ENCODE peak calls at places on chromosomes 1 and 21, in five cellular contexts. N is hepatocyte, Z is A549, F is HL-60, C is cardiac muscle cell. U is an unnamed sample.

GRCh38 chr1:158833269-158833668 is 2.1 kb downstream of the MNDA start:
- DNase-seq in F (peak; percentile 89), C (no peak), N (no peak), Z (no peak), U (no peak)

GRCh38 chr1:240462766-240463410 is 149.1 kb downstream of the GREM2 start:
- DNase-seq in C (peak; percentile 13), N (no peak), F (no peak), Z (no peak), U (no peak)

GRCh38 chr1:205294175-205294913 is 27.2 kb downstream of the NUAK2 start:
- DNase-seq in N (peak; percentile 73), Z (peak; percentile 95), F (no peak), C (peak; percentile 92), U (no peak)

GRCh38 chr1:5997316-5997715 is 5.1 kb upstream of the NPHP4 start:
- DNase-seq in Z (no peak), F (no peak), N (no peak), C (no peak), U (peak; percentile 8)

GRCh38 chr1:21762022-21762404 is 20.9 kb downstream of the USP48 start:
- DNase-seq in C (no peak), F (no peak), N (no peak), Z (no peak), U (no peak)

GRCh38 chr1:59354754-59355337 is 58.0 kb downstream of the FGGY start:
- DNase-seq in C (no peak), F (no peak), Z (no peak), N (no peak), U (no peak)

GRCh38 chr1:236472850-236473788 is 50.7 kb upstream of the LGALS8 start:
- DNase-seq in N (no peak), Z (no peak), F (no peak), C (peak; percentile 22), U (no peak)

GRCh38 chr21:32312321-32312720 is 13.7 kb downstream of the MRAP start:
- DNase-seq in F (no peak), Z (no peak), N (no peak), C (no peak), U (no peak)

GRCh38 chr1:114322726-114323125 is 169.1 kb upstream of the SYT6 start:
- DNase-seq in C (peak; percentile 52), F (no peak), N (no peak), Z (no peak), U (no peak)

GRCh38 chr1:15188145-15188544 is 34.6 kb downstream of the TMEM51 start:
- DNase-seq in F (no peak), N (peak; percentile 64), C (no peak), Z (no peak), U (no peak)

GRCh38 chr1:225137981-225138380 is 208.5 kb downstream of the DNAH14 start:
- DNase-seq in Z (no peak), C (no peak), N (no peak), F (no peak), U (peak; percentile 49)

GRCh38 chr1:203039609-203040517 is 13.6 kb downstream of the PPFIA4 start:
- DNase-seq in C (no peak), N (peak; percentile 64), F (no peak), Z (peak; percentile 35), U (peak; percentile 78)

GRCh38 chr1:219771039-219771438 is 157.3 kb downstream of the SLC30A10 start:
- DNase-seq in F (no peak), C (peak; percentile 85), Z (peak; percentile 52), N (peak; percentile 55), U (no peak)

GRCh38 chr1:6612641-6613360 is 730 bp upstream of the PHF13 start:
- DNase-seq in C (peak; percentile 40), N (peak; percentile 82), Z (peak; percentile 38), F (no peak), U (no peak)

GRCh38 chr1:24362982-24363614 is 43.9 kb downstream of the GRHL3 start:
- DNase-seq in N (peak; percentile 37), C (peak; percentile 86), Z (peak; percentile 55), F (no peak), U (no peak)

GRCh38 chr1:24704411-24705259 is 40.6 kb upstream of the CLIC4 start:
- DNase-seq in F (no peak), N (peak; percentile 33), Z (peak; percentile 68), C (peak; percentile 77), U (no peak)

GRCh38 chr1:185861630-185862029 is 127.4 kb downstream of the HMCN1 start:
- DNase-seq in F (no peak), C (peak; percentile 62), N (no peak), Z (peak; percentile 6), U (no peak)

GRCh38 chr1:30250338-30251022 is 472.9 kb downstream of the MATN1 start:
- DNase-seq in Z (no peak), C (no peak), N (no peak), F (no peak), U (no peak)
- TF ChIP-seq CTCF in Z (no peak), C (no peak), N (no peak), F (no peak), U (no peak)

DNA sequence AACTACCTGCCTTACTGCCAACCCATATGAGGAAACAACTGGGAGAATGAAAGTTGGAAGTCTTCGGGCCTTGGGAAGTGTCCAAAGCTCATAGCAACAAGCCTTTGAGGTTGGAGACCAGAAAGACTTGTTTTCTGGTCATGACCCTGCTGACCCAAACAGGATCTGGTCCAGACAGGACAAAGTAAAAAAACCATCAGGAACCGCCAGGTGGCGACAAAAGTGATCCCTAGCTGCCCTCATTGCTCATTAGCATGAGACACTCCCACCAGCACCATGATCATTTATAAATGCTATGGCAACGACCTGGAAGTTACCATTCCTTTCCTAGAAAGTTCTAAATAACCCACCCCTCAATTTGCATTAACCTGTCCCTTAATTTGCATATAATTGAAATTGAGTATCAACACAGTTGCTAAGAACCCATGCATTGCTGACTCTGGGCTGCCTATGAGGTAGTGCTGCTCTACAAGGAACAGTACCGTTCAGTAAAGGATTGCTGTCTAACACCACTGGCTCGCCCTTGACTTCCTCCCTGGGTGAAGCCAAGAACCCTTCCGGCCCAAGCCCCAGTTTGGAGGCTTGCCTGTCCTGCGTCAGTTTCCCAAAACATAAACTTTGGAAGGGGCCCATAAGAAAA is 89.0 kb downstream of the URB2 start:
- DNase-seq in F (no peak), C (peak; percentile 15), N (no peak), Z (peak; percentile 57), U (no peak)
- TF ChIP-seq CTCF in F (peak; percentile 25), C (peak; percentile 30), N (no peak), Z (peak; percentile 60), U (no peak)

GRCh38 chr21:45100866-45101265 is 26.5 kb downstream of the ADARB1 start:
- DNase-seq in C (no peak), F (no peak), Z (no peak), N (no peak), U (no peak)

GRCh38 chr21:45103966-45104520 is 29.7 kb downstream of the ADARB1 start:
- DNase-seq in C (no peak), F (no peak), Z (no peak), N (no peak), U (no peak)

GRCh38 chr21:45105906-45106485 is 31.6 kb downstream of the ADARB1 start:
- DNase-seq in C (no peak), N (no peak), F (no peak), Z (no peak), U (no peak)

GRCh38 chr21:45104560-45104959 is 30.2 kb downstream of the ADARB1 start:
- DNase-seq in C (peak; percentile 32), Z (no peak), N (no peak), F (no peak), U (no peak)

DNA sequence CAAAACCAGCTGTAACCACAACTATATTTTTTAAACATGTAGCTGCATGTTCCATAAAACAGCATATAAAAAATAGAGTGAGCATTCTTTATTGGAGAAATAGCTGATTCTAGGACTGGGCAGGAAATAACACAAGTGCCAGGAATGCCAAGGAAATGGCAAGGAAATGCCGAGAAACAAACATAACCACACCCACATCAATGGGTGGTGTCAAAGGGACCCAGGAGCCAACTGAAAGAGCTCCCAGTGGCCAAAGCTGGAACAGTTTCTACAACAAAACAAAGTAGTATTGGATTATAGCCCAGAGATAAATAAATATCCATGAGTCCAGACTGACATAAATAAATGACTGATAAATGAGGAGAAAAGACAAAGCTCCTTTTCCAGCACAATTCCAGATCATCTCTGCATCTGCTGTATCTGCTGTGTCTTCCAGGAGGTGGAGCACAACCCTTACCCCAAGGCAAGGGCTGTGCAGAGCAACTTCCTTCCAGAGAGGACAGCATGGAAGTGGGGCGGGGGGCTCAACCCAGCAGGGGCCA is 28.1 kb downstream of the ADARB1 start:
- DNase-seq in N (no peak), C (peak; percentile 65), Z (peak; percentile 59), F (no peak), U (no peak)
- TF ChIP-seq CTCF in N (peak; percentile 17), C (peak; percentile 37), Z (peak; percentile 8), F (no peak), U (peak; percentile 25)

GRCh38 chr1:47452426-47452825 is 14.6 kb downstream of the FOXD2 start:
- DNase-seq in N (no peak), C (no peak), Z (no peak), F (no peak), U (no peak)

GRCh38 chr1:47445823-47446567 is 8.2 kb downstream of the FOXD2 start:
- DNase-seq in F (no peak), N (no peak), C (no peak), Z (no peak), U (no peak)

GRCh38 chr1:47448462-47449233 is 10.8 kb downstream of the FOXD2 start:
- DNase-seq in C (no peak), Z (no peak), N (no peak), F (no peak), U (no peak)

GRCh38 chr1:47450606-47451005 is 12.8 kb downstream of the FOXD2 start:
- DNase-seq in C (no peak), Z (no peak), N (no peak), F (no peak), U (no peak)

GRCh38 chr1:47449702-47450552 is 12.1 kb downstream of the FOXD2 start:
- DNase-seq in C (peak; percentile 43), F (no peak), Z (peak; percentile 39), N (peak; percentile 54), U (peak; percentile 62)
- TF ChIP-seq CTCF in C (peak; percentile 60), F (peak; percentile 17), Z (peak; percentile 53), N (peak; percentile 51), U (peak; percentile 44)

U was measured in glutamatergic neuron.